ENCODE peak calls at places on chromosomes 5 and 9, in four cellular contexts. One of them, this sample, is unnamed.

GRCh38 chr5:133896873-133897272 is 71.6 kb downstream of the C5orf15 start:
- DNase-seq in A549: no peak
- DNase-seq in HepG2: no peak
- DNase-seq in GM12878: no peak
- DNase-seq in this sample: no peak

GRCh38 chr5:167582263-167582662 is 709.2 kb upstream of the WWC1 start:
- DNase-seq in A549: peak
- DNase-seq in HepG2: no peak
- DNase-seq in GM12878: no peak
- DNase-seq in this sample: no peak

GRCh38 chr5:125463441-125464092 is 717.1 kb upstream of the ZNF608 start:
- DNase-seq in A549: no peak
- DNase-seq in HepG2: no peak
- DNase-seq in GM12878: no peak
- DNase-seq in this sample: no peak

GRCh38 chr9:122684851-122685250 is 9.9 kb downstream of the OR1L3 start:
- DNase-seq in A549: no peak
- DNase-seq in HepG2: no peak
- DNase-seq in GM12878: no peak
- DNase-seq in this sample: no peak

GRCh38 chr5:126846344-126846743 is 69.4 kb downstream of the LMNB1 start:
- DNase-seq in A549: no peak
- DNase-seq in HepG2: no peak
- DNase-seq in GM12878: no peak
- DNase-seq in this sample: no peak

GRCh38 chr5:82664711-82665110 is 386.6 kb upstream of the RPS23 start:
- DNase-seq in A549: no peak
- DNase-seq in HepG2: peak
- DNase-seq in GM12878: no peak
- DNase-seq in this sample: no peak

GRCh38 chr5:137758719-137759312 is 4.7 kb upstream of the HNRNPA0 start:
- DNase-seq in A549: peak
- DNase-seq in HepG2: peak
- DNase-seq in GM12878: peak
- DNase-seq in this sample: no peak

GRCh38 chr5:76402251-76402879 is 720 bp upstream of the IQGAP2 start:
- DNase-seq in A549: peak
- DNase-seq in HepG2: peak
- DNase-seq in GM12878: peak
- DNase-seq in this sample: peak

GRCh38 chr9:125904155-125904841 is 157.1 kb downstream of the PBX3 start:
- DNase-seq in A549: no peak
- DNase-seq in HepG2: no peak
- DNase-seq in GM12878: no peak
- DNase-seq in this sample: no peak

GRCh38 chr5:93676707-93677106 is 64.7 kb downstream of the POU5F2 start:
- DNase-seq in A549: no peak
- DNase-seq in HepG2: no peak
- DNase-seq in GM12878: no peak
- DNase-seq in this sample: no peak

GRCh38 chr9:125370786-125371185 is 109.2 kb downstream of the GAPVD1 start:
- DNase-seq in A549: no peak
- DNase-seq in HepG2: no peak
- DNase-seq in GM12878: no peak
- DNase-seq in this sample: no peak

GRCh38 chr5:15807861-15808260 is 307.9 kb downstream of the FBXL7 start:
- DNase-seq in A549: no peak
- DNase-seq in HepG2: no peak
- DNase-seq in GM12878: no peak
- DNase-seq in this sample: no peak

GRCh38 chr9:134666801-134667200 is 25.2 kb downstream of the COL5A1 start:
- DNase-seq in A549: no peak
- DNase-seq in HepG2: no peak
- DNase-seq in GM12878: no peak
- DNase-seq in this sample: no peak

GRCh38 chr5:57653636-57654290 is 171.2 kb upstream of the ACTBL2 start:
- DNase-seq in A549: no peak
- DNase-seq in HepG2: no peak
- DNase-seq in GM12878: no peak
- DNase-seq in this sample: no peak

GRCh38 chr5:177498013-177498847 is 826 bp upstream of the PDLIM7 start:
- DNase-seq in A549: no peak
- DNase-seq in HepG2: peak
- DNase-seq in GM12878: no peak
- DNase-seq in this sample: peak

GRCh38 chr5:18314192-18314778 is 680.0 kb downstream of the TAF11L14 start:
- DNase-seq in A549: peak
- DNase-seq in HepG2: no peak
- DNase-seq in GM12878: no peak
- DNase-seq in this sample: peak

GRCh38 chr9:751137-752051 is 90.1 kb upstream of the DMRT1 start:
- DNase-seq in A549: no peak
- DNase-seq in HepG2: no peak
- DNase-seq in GM12878: no peak
- DNase-seq in this sample: no peak

GRCh38 chr9:125409637-125410521 is 148.3 kb downstream of the GAPVD1 start:
- DNase-seq in A549: peak
- DNase-seq in HepG2: peak
- DNase-seq in GM12878: no peak
- DNase-seq in this sample: peak

GRCh38 chr9:113738506-113738897 is 137.6 kb upstream of the ZNF618 start:
- DNase-seq in A549: peak
- DNase-seq in HepG2: no peak
- DNase-seq in GM12878: no peak
- DNase-seq in this sample: no peak

DNA sequence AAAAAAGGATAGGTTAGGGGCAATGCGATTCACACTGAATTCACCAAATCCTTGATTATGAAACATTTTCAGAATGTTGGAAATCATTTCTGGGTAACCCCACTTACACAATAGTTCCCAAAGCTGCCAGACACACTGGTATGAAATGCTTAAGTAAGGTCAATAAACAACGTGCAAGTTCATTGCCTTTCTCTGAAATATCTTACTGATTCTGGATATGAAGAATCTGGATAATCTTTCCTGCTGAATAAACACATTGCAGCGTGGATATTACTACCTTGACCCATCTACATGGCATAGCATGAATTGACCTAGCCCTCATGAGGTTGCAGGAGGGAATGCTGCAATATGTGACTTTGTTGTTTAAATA is 121.1 kb downstream of the NREP start:
- DNase-seq in A549: no peak
- DNase-seq in HepG2: no peak
- DNase-seq in GM12878: no peak
- DNase-seq in this sample: no peak
- TF ChIP-seq MYC in A549: no peak
- TF ChIP-seq MYC in HepG2: no peak
- TF ChIP-seq MYC in GM12878: no peak
- TF ChIP-seq MYC in this sample: no peak

GRCh38 chr5:32136342-32136741 is 37.8 kb downstream of the GOLPH3 start:
- DNase-seq in A549: no peak
- DNase-seq in HepG2: peak
- DNase-seq in GM12878: no peak
- DNase-seq in this sample: no peak
- TF ChIP-seq ESRRA in A549: no peak
- TF ChIP-seq ESRRA in HepG2: no peak
- TF ChIP-seq ESRRA in GM12878: no peak
- TF ChIP-seq ESRRA in this sample: no peak

GRCh38 chr5:179679014-179679674 is 1.7 kb downstream of the CBY3 start:
- DNase-seq in A549: no peak
- DNase-seq in HepG2: no peak
- DNase-seq in GM12878: no peak
- DNase-seq in this sample: peak
- TF ChIP-seq MYC in A549: no peak
- TF ChIP-seq MYC in HepG2: no peak
- TF ChIP-seq MYC in GM12878: no peak
- TF ChIP-seq MYC in this sample: no peak

GRCh38 chr5:139077899-139078298 is 120.3 kb downstream of the SIL1 start:
- DNase-seq in A549: no peak
- DNase-seq in HepG2: peak
- DNase-seq in GM12878: no peak
- DNase-seq in this sample: no peak

GRCh38 chr5:139079969-139080368 is 118.2 kb downstream of the SIL1 start:
- DNase-seq in A549: no peak
- DNase-seq in HepG2: no peak
- DNase-seq in GM12878: no peak
- DNase-seq in this sample: no peak

GRCh38 chr5:139076117-139076516 is 122.1 kb downstream of the SIL1 start:
- DNase-seq in A549: no peak
- DNase-seq in HepG2: no peak
- DNase-seq in GM12878: no peak
- DNase-seq in this sample: no peak

GRCh38 chr5:139078345-139078744 is 119.8 kb downstream of the SIL1 start:
- DNase-seq in A549: no peak
- DNase-seq in HepG2: no peak
- DNase-seq in GM12878: no peak
- DNase-seq in this sample: no peak

DNA sequence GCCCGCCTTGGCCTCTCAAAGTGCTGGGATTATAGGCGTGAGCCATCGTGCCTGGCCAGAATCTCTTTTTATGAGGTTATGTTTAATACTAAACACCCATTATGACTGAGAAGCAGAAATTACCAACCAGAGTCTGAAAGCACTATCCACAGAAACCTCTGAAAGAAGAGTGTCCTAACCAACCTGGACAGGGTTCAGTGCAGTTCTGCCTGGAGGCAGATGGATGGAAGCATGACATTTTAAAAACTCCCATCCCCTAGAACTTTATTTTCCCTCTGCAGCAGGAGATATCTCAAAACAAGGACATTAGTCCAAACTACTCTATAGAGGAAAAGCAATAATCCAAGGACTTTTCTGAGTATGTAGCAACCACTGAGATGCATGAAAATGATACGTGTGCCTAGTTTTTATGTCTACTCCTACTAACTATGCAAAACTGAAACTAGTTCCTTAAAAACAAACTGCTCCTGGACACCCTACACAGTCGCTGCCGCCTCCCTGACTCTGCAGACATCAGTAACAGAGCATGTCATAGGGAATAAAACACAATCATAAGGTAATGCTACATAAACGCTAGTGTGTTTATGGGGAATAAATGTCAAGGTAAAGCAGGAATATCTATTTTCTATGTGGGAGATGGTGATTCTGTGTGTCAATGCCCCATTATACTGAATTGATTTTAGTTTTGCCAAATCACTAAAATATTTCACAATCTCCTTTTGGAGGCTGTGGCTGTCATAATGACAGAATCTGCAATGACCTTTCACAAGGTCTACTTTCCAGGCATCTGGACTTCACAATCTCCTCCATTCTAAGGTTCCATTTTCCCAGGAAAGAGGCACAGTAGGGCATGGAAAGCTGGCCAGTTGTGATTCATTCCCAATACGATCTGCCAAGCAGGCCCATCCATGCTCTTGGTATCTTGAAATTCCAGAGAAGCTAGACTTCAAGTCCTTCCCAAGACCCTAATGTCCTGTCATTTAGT is 122.8 kb downstream of the SIL1 start:
- DNase-seq in A549: no peak
- DNase-seq in HepG2: no peak
- DNase-seq in GM12878: no peak
- DNase-seq in this sample: no peak
- TF ChIP-seq ESRRA in A549: no peak
- TF ChIP-seq ESRRA in HepG2: no peak
- TF ChIP-seq ESRRA in GM12878: no peak
- TF ChIP-seq ESRRA in this sample: no peak

DNA sequence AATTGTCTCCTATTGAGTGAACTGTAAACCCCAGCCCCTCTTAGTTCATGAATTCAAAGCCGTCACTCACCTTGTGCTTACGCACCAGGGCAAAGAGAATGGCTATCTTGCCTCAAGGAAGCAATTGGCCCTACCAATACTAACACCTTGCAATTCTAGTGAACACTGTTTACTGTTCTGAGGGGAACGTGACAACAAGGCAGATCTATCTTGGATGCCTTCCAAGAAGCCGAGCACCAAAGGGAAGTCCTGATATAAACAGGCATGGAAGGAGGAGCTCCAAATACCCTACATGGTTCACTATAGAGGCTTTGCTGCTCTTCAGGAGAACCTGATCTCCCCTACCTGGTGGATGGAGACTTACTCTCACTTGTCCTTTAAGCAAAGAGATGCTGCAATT is 1.7 kb upstream of the PLPPR1 start:
- DNase-seq in A549: no peak
- DNase-seq in HepG2: peak
- DNase-seq in GM12878: no peak
- DNase-seq in this sample: no peak
- TF ChIP-seq MYC in A549: no peak
- TF ChIP-seq MYC in HepG2: no peak
- TF ChIP-seq MYC in GM12878: no peak
- TF ChIP-seq MYC in this sample: no peak

This sample was measured in K562.